ENCODE peak calls at places on chromosomes 11 and 22, in eight cellular contexts. S, Z, D, J, V, I, A and R are unnamed samples. For H3K27me3, the result is how much of the 10 kb centered on the place peaks cover.

GRCh38 chr11:130166457-130166784 is 6.8 kb downstream of the ST14 start:
- DNase-seq in S (no peak), Z (no peak), D (peak), J (peak), V (no peak), I (no peak), A (peak), R (no peak)

GRCh38 chr22:26377170-26377825 is 51.8 kb upstream of the ASPHD2 start:
- DNase-seq in S (no peak), Z (no peak), D (no peak), J (no peak), V (no peak), I (peak), A (no peak), R (no peak)

GRCh38 chr22:29108137-29108536 is 35.3 kb downstream of the KREMEN1 start:
- DNase-seq in S (no peak), Z (no peak), D (no peak), J (no peak), V (no peak), I (no peak), A (no peak), R (no peak)

GRCh38 chr11:64352099-64353005 is 6.6 kb upstream of the RPS6KA4 start:
- DNase-seq in S (no peak), Z (no peak), D (no peak), J (no peak), V (no peak), I (no peak), A (no peak), R (no peak)

GRCh38 chr11:1733009-1733715 is 17.2 kb downstream of the IFITM10 start:
- DNase-seq in S (no peak), Z (peak), D (no peak), J (peak), V (no peak), I (peak), A (no peak), R (no peak)

GRCh38 chr11:45145421-45146071 is 893 bp upstream of the PRDM11 start:
- DNase-seq in S (no peak), Z (peak), D (peak), J (peak), V (no peak), I (peak), A (no peak), R (no peak)

GRCh38 chr11:79021601-79022000 is 419.2 kb downstream of the TENM4 start:
- DNase-seq in S (no peak), Z (no peak), D (no peak), J (no peak), V (no peak), I (no peak), A (no peak), R (no peak)

GRCh38 chr22:43819691-43820670 is 7.9 kb upstream of the EFCAB6 start:
- DNase-seq in S (no peak), Z (no peak), D (no peak), J (peak), V (no peak), I (no peak), A (no peak), R (no peak)

GRCh38 chr22:41935015-41935908 is 8.7 kb upstream of the TNFRSF13C start:
- DNase-seq in S (no peak), Z (no peak), D (no peak), J (no peak), V (no peak), I (no peak), A (no peak), R (peak)

GRCh38 chr11:62242021-62242420 is at the start of gene SCGB1D2:
- DNase-seq in S (no peak), Z (no peak), D (peak), J (no peak), V (no peak), I (peak), A (no peak), R (peak)

GRCh38 chr11:62241095-62241494 is 944 bp upstream of the SCGB1D2 start:
- DNase-seq in S (no peak), Z (no peak), D (no peak), J (no peak), V (no peak), I (no peak), A (no peak), R (no peak)

GRCh38 chr11:62245271-62245753 is 3.3 kb downstream of the SCGB1D2 start:
- DNase-seq in S (no peak), Z (no peak), D (no peak), J (no peak), V (no peak), I (peak), A (no peak), R (no peak)
- TF ChIP-seq CTCF in S (no peak), Z (no peak), D (no peak), J (no peak), V (no peak), I (peak), A (peak), R (no peak)

GRCh38 chr11:68962527-68963250 is 18.1 kb downstream of the MRGPRD start:
- DNase-seq in S (peak), Z (no peak), D (no peak), J (no peak), V (no peak), I (peak), A (no peak), R (no peak)

GRCh38 chr11:68961245-68961644 is 19.5 kb downstream of the MRGPRD start:
- DNase-seq in S (no peak), Z (no peak), D (no peak), J (no peak), V (peak), I (peak), A (no peak), R (no peak)

GRCh38 chr11:68965901-68966868 is 14.6 kb downstream of the MRGPRD start:
- DNase-seq in S (peak), Z (peak), D (no peak), J (peak), V (no peak), I (no peak), A (no peak), R (no peak)

GRCh38 chr11:68960299-68961071 is 20.3 kb downstream of the MRGPRD start:
- DNase-seq in S (no peak), Z (no peak), D (no peak), J (no peak), V (peak), I (peak), A (no peak), R (no peak)

GRCh38 chr11:68963779-68964178 is 17.0 kb downstream of the MRGPRD start:
- DNase-seq in S (no peak), Z (no peak), D (no peak), J (peak), V (no peak), I (no peak), A (no peak), R (no peak)
- H3K4me3 ChIP-seq in S (no peak), Z (no peak), D (no peak), J (no peak), V (no peak), I (no peak), A (no peak), R (no peak)

GRCh38 chr11:120239713-120240640 is at the start of gene POU2F3:
- DNase-seq in S (no peak), Z (no peak), D (no peak), J (no peak), V (no peak), I (peak), A (no peak), R (no peak)

GRCh38 chr11:120243221-120243620 is 3.3 kb downstream of the POU2F3 start:
- DNase-seq in S (no peak), Z (no peak), D (no peak), J (no peak), V (no peak), I (no peak), A (no peak), R (no peak)

GRCh38 chr11:120240866-120241265 is 926 bp downstream of the POU2F3 start:
- DNase-seq in S (no peak), Z (no peak), D (no peak), J (no peak), V (no peak), I (no peak), A (no peak), R (no peak)

GRCh38 chr11:120238968-120239620 is 846 bp upstream of the POU2F3 start:
- DNase-seq in S (no peak), Z (no peak), D (no peak), J (no peak), V (no peak), I (no peak), A (no peak), R (no peak)

GRCh38 chr11:120241277-120241676 is 1.3 kb downstream of the POU2F3 start:
- DNase-seq in S (no peak), Z (no peak), D (no peak), J (no peak), V (no peak), I (no peak), A (no peak), R (no peak)
- H3K27me3 ChIP-seq in S (under half), Z (under half), D (under half), J (under half), V (under half), I (under half), A (half or more), R (half or more)

GRCh38 chr11:104254347-104254746 is 90.4 kb upstream of the PDGFD start:
- DNase-seq in S (no peak), Z (no peak), D (peak), J (peak), V (no peak), I (peak), A (no peak), R (no peak)
- TF ChIP-seq CTCF in S (no peak), Z (no peak), D (peak), J (no peak), V (no peak), I (peak), A (no peak), R (peak)

DNA sequence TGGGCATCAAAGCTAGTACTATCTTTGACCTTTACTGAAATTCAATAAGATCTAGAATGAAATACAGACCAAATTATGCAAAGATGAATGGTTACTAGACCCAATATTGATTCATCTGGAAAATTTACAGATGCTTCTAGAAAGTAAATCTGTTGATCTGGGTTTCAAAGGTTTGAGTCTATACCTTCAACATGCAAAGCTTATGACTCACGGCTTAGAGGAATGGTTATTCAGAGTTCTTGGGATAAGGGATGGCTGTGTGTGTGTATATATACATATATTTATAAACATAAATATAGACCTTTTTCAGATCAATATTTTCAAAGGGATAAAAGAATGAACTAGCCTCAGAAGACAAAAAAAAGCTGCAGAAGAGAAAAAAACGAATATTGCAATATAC is 1.3 kb downstream of the SPTY2D1 start:
- DNase-seq in S (no peak), Z (no peak), D (no peak), J (no peak), V (no peak), I (no peak), A (no peak), R (no peak)
- H3K4me3 ChIP-seq in S (peak), Z (no peak), D (no peak), J (no peak), V (no peak), I (peak), A (peak), R (peak)

DNA sequence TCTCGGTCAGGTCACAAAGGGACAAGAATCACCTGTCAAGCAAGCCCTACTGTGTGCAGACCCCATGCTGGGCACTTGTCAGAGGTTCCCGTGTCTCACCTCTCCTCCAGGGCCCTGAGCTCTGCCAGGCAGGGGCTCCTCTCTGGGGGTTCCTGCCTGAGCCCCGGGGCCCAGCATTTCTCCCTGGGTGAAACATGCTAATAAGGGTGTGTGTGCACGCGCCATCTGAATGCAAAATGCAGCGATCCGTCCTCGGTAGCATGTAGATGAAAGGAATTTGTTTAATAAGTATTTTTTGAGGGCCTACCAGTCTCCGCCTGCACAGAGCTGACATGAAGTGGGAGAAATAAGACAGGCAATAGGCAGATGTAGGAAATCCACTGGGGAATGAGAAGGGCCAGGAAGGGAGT is 5.8 kb downstream of the ELFN2 start:
- DNase-seq in S (no peak), Z (no peak), D (no peak), J (no peak), V (no peak), I (no peak), A (no peak), R (no peak)
- H3K27me3 ChIP-seq in S (under half), Z (under half), D (under half), J (under half), V (under half), I (half or more), A (under half), R (half or more)

GRCh38 chr22:39344046-39344390 is 5.8 kb upstream of the SYNGR1 start:
- DNase-seq in S (no peak), Z (no peak), D (no peak), J (no peak), V (no peak), I (no peak), A (no peak), R (no peak)

GRCh38 chr22:39345231-39345630 is 4.6 kb upstream of the SYNGR1 start:
- DNase-seq in S (no peak), Z (no peak), D (no peak), J (no peak), V (no peak), I (no peak), A (no peak), R (no peak)

GRCh38 chr22:39341179-39341578 is 8.6 kb upstream of the SYNGR1 start:
- DNase-seq in S (no peak), Z (no peak), D (no peak), J (no peak), V (no peak), I (no peak), A (no peak), R (no peak)

GRCh38 chr22:39348909-39349505 is 784 bp upstream of the SYNGR1 start:
- DNase-seq in S (no peak), Z (peak), D (peak), J (peak), V (peak), I (no peak), A (no peak), R (peak)

DNA sequence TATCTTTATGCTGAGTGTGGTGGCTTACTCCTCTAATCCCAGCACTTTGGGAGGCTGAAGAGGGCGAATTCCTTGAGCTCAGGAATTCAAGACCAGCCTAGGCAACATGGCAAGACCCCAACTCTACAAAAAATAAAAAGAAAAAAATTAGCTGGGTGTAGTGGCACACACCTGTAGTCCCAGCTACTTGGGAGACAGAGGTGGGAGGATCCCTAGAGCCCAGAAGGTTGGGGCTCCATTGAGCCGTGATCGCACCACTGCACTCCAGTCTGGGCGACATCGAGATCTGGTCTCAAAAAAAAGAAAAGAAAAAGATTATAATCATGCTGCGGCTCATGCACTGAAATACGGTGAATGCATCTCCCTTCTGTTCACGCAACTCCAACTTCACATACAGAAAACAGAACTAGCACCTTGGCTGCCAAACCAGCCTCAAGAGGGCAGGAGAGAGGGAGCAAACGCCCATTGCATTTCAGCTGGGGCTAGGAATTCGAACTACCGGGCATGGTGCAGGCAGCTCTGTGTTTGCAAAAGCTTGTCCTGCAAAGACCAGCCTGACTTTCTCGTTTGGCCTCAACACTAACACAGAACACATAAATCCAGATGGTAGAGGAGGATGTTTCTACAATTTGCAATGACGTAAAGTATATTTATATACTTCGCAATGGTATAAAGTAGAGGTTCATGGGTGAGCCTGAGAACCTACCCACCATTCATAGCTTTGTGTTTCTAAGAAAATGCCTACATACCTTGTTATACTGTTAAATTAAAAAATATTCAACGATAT is 6.3 kb upstream of the SYNGR1 start:
- DNase-seq in S (peak), Z (peak), D (peak), J (peak), V (peak), I (peak), A (no peak), R (no peak)
- TF ChIP-seq CTCF in S (peak), Z (peak), D (peak), J (peak), V (peak), I (peak), A (peak), R (peak)

GRCh38 chr11:66293777-66294625 is 2.3 kb downstream of the TMEM151A start:
- DNase-seq in S (no peak), Z (no peak), D (no peak), J (no peak), V (no peak), I (peak), A (no peak), R (no peak)
- H3K4me3 ChIP-seq in S (no peak), Z (no peak), D (no peak), J (no peak), V (no peak), I (no peak), A (no peak), R (no peak)